ENCODE peak calls at places on chromosomes 7 and 10, in six cellular contexts. S is amniotic stem cell; C is PC-3; B is stimulated activated CD8-positive, alpha-beta memory T cell treated with anti-CD3 and anti-CD28 coated beads, Interleukin-4, amount 100 ng/mL, for 1 hour; H is upper lobe of right lung; W is HTR-8/SVneo. J is an unnamed sample.

GRCh38 chr10:43210556-43210955 is 56.3 kb downstream of the RASGEF1A start:
- DNase-seq in H (no peak), W (no peak), C (no peak), S (no peak), B (no peak), J (no peak)

GRCh38 chr7:25789701-25790240 is 362.2 kb upstream of the NFE2L3 start:
- DNase-seq in H (no peak), B (no peak), W (no peak), C (no peak), S (no peak), J (no peak)

GRCh38 chr7:140506788-140507464 is 27.6 kb upstream of the MKRN1 start:
- DNase-seq in H (no peak), S (peak), W (peak), C (no peak), B (no peak), J (peak)

GRCh38 chr7:132709971-132710567 is 133.8 kb upstream of the PLXNA4 start:
- DNase-seq in S (no peak), C (peak), B (no peak), W (peak), H (no peak), J (no peak)

GRCh38 chr7:50660040-50660829 is 95.0 kb upstream of the DDC start:
- DNase-seq in C (no peak), B (peak), W (no peak), H (peak), S (no peak), J (peak)

GRCh38 chr10:100740476-100741341 is 4.7 kb upstream of the PAX2 start:
- DNase-seq in H (no peak), S (no peak), B (no peak), C (no peak), W (no peak), J (no peak)

GRCh38 chr10:114539623-114540022 is 118.5 kb downstream of the ABLIM1 start:
- DNase-seq in W (no peak), S (no peak), H (no peak), C (no peak), B (no peak), J (no peak)

GRCh38 chr7:91713669-91714068 is 166.8 kb downstream of the MTERF1 start:
- DNase-seq in C (peak), W (no peak), B (no peak), S (no peak), H (no peak), J (no peak)

GRCh38 chr7:5296627-5297226 is 14.0 kb downstream of the SLC29A4 start:
- DNase-seq in C (peak), W (no peak), S (no peak), B (peak), H (no peak), J (peak)

GRCh38 chr10:132714906-132715790 is 70.8 kb downstream of the NKX6-2 start:
- DNase-seq in C (no peak), S (no peak), B (no peak), W (no peak), H (no peak), J (no peak)

GRCh38 chr7:1854521-1855395 is 184.7 kb downstream of the ELFN1 start:
- DNase-seq in B (no peak), H (peak), C (no peak), S (no peak), W (no peak), J (peak)

GRCh38 chr10:25895856-25896255 is 38.2 kb upstream of the MYO3A start:
- DNase-seq in C (no peak), S (no peak), H (no peak), W (no peak), B (no peak), J (no peak)

GRCh38 chr7:157020514-157021070 is 10.1 kb upstream of the MNX1 start:
- DNase-seq in W (no peak), S (no peak), C (no peak), H (peak), B (no peak), J (no peak)

J was measured in left colon.